ENCODE peak calls at places on chromosomes 4 and X, in nine cellular contexts. Q is A549, I is tibial nerve, W is transverse colon, H is K562, U is stomach, D is suprapubic skin, N is upper lobe of left lung, K is sigmoid colon. Z is an unnamed sample.

GRCh38 chr4:94410678-94411206 is 41.0 kb upstream of the PDLIM5 start:
- DNase-seq in Q (peak), I (peak), W (peak), H (no peak), U (no peak), D (peak), N (no peak), K (peak), Z (peak)

GRCh38 chrX:142711801-142712200 is 313.9 kb upstream of the SPANXN4 start:
- DNase-seq in Q (no peak), I (no peak), W (no peak), H (no peak), U (no peak), D (no peak), N (no peak), K (no peak), Z (no peak)

GRCh38 chr4:174278467-174278866 is 5.0 kb downstream of the FBXO8 start:
- DNase-seq in Q (no peak), I (no peak), W (no peak), H (no peak), U (no peak), D (no peak), N (no peak), K (no peak), Z (no peak)

GRCh38 chr4:80266267-80266901 is at the start of gene FGF5:
- DNase-seq in Q (no peak), I (no peak), W (peak), H (peak), U (no peak), D (no peak), N (peak), K (peak), Z (no peak)

GRCh38 chrX:68369559-68369958 is 63.7 kb downstream of the OPHN1 start:
- DNase-seq in Q (no peak), I (no peak), W (no peak), H (no peak), U (no peak), D (no peak), N (no peak), K (no peak), Z (no peak)

GRCh38 chr4:92071587-92071986 is 232.2 kb upstream of the GRID2 start:
- DNase-seq in Q (no peak), I (no peak), W (no peak), H (no peak), U (no peak), D (no peak), N (no peak), K (no peak), Z (no peak)

GRCh38 chr4:37601527-37601926 is 84.6 kb downstream of the RELL1 start:
- DNase-seq in Q (peak), I (no peak), W (peak), H (no peak), U (peak), D (no peak), N (no peak), K (no peak), Z (no peak)

GRCh38 chrX:154378059-154378798 is 866 bp upstream of the EMD start:
- DNase-seq in Q (no peak), I (no peak), W (peak), H (peak), U (peak), D (no peak), N (no peak), K (peak), Z (peak)

GRCh38 chr4:185383451-185383850 is 12.3 kb downstream of the LRP2BP start:
- DNase-seq in Q (no peak), I (no peak), W (peak), H (no peak), U (peak), D (no peak), N (no peak), K (no peak), Z (no peak)

GRCh38 chr4:1239141-1239948 is 9.6 kb downstream of the CTBP1 start:
- DNase-seq in Q (no peak), I (peak), W (peak), H (no peak), U (no peak), D (peak), N (peak), K (peak), Z (peak)

GRCh38 chrX:124679199-124679598 is 332.8 kb downstream of the SH2D1A start:
- DNase-seq in Q (no peak), I (no peak), W (no peak), H (no peak), U (no peak), D (no peak), N (no peak), K (no peak), Z (no peak)

GRCh38 chrX:18885317-18886004 is 98.5 kb downstream of the PHKA2 start:
- DNase-seq in Q (no peak), I (no peak), W (no peak), H (no peak), U (no peak), D (no peak), N (no peak), K (peak), Z (no peak)

GRCh38 chr4:111400736-111401135 is 744.5 kb upstream of the FAM241A start:
- DNase-seq in Q (no peak), I (no peak), W (no peak), H (no peak), U (no peak), D (no peak), N (no peak), K (no peak), Z (no peak)

GRCh38 chr4:139808381-139809206 is 143.0 kb downstream of the MGST2 start:
- DNase-seq in Q (no peak), I (no peak), W (no peak), H (no peak), U (no peak), D (no peak), N (no peak), K (no peak), Z (no peak)

GRCh38 chr4:69104719-69105275 is 8.5 kb downstream of the UGT2B7 start:
- DNase-seq in Q (no peak), I (no peak), W (peak), H (no peak), U (no peak), D (no peak), N (no peak), K (no peak), Z (no peak)

GRCh38 chr4:2462992-2463762 is 5.7 kb upstream of the RNF4 start:
- DNase-seq in Q (no peak), I (no peak), W (no peak), H (no peak), U (no peak), D (no peak), N (no peak), K (no peak), Z (no peak)
- H3K4me3 ChIP-seq in Q (peak), I (peak), W (no peak), H (peak), U (peak), D (peak), N (no peak), K (peak), Z (peak)

GRCh38 chr4:11518754-11519153 is 90.1 kb upstream of the HS3ST1 start:
- DNase-seq in Q (no peak), I (no peak), W (no peak), H (no peak), U (no peak), D (no peak), N (no peak), K (no peak), Z (no peak)

GRCh38 chr4:11511321-11511720 is 82.6 kb upstream of the HS3ST1 start:
- DNase-seq in Q (no peak), I (no peak), W (no peak), H (no peak), U (no peak), D (no peak), N (no peak), K (no peak), Z (no peak)

GRCh38 chr4:11512861-11513260 is 84.2 kb upstream of the HS3ST1 start:
- DNase-seq in Q (no peak), I (no peak), W (no peak), H (no peak), U (no peak), D (no peak), N (no peak), K (no peak), Z (no peak)

DNA sequence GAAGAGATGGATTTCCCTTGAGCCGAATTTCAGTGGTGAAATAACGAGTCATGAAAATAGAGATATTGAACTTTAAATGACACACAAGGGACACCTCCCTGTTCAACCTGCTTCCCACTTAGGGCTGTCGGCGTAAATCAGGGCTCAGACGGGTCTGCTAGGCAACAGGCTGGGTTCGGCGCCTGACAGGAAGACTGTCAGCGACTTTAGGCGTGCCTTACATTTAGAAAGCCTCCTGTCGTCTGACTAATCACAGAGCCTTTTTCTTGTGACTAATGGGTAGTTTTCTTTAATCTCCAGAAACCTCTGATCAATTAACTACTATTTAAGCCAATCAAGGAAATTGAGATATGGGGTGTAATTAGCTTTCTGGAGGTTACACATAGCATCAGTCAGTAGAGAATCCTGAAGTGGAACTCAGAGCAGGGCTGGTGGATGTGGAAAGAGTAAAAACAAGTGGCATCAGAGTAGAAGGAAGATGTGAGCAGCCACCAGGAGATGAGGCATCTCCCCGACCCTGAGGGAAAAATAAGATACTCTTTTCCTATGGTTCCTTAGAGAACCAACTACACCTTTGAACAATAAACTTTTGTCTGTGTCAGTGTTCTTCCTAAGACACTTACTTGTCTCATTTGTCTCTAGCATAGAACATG is 86.2 kb upstream of the HS3ST1 start:
- DNase-seq in Q (no peak), I (no peak), W (no peak), H (no peak), U (no peak), D (no peak), N (no peak), K (no peak), Z (no peak)
- TF ChIP-seq EP300 in Q (no peak), I (no peak), W (no peak), H (no peak), U (no peak), D (no peak), N (no peak), K (no peak), Z (no peak)

GRCh38 chr4:165302658-165303057 is 24.8 kb upstream of the MSMO1 start:
- DNase-seq in Q (no peak), I (no peak), W (no peak), H (no peak), U (no peak), D (no peak), N (no peak), K (no peak), Z (no peak)
- TF ChIP-seq POLR2A in Q (no peak), I (no peak), W (no peak), H (no peak), U (no peak), D (no peak), N (no peak), K (no peak), Z (no peak)

DNA sequence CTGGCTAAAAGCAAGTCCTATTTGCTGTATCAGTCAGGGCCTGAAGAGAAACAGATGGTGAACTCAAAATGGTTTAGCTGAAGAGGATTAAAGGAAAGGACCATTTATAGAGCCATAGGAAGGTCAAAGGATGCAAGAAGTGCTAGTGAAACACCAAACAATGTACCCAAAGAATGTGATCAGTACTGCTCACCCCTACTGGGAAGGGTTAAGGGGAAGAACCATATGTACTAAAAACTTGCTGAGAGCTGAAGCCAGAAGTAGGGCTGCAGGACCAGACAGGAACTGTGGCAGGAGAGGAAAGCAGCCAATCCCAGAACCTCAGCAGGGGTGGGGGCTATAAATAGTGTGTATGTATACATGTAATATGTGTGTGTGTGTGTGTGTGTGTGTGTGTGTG is 479.3 kb downstream of the INPP4B start:
- DNase-seq in Q (no peak), I (no peak), W (no peak), H (no peak), U (no peak), D (no peak), N (no peak), K (no peak), Z (no peak)
- H3K4me3 ChIP-seq in Q (no peak), I (no peak), W (no peak), H (no peak), U (no peak), D (no peak), N (no peak), K (no peak), Z (no peak)

DNA sequence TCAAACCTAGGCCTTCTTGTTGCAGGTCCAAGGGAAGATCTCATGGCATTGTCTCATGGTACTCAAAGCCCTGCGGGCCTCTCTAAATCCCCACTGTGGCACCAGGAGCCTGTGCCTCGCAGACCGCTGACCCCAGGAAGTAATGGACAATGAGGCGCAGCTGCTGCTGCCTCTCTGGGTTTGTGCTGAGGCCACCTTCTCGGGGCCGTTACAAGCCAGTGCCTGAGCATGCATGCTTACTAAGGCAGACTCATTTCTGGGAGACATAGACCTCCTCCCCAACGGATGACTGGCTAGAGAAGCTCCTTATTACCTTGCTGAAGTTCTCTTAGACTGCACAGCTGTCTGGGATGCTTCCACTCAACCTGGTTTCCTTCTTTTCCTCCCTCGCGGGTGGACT is 1.3 kb downstream of the BDH2 start:
- DNase-seq in Q (no peak), I (no peak), W (no peak), H (no peak), U (no peak), D (no peak), N (no peak), K (no peak), Z (no peak)
- TF ChIP-seq EP300 in Q (no peak), I (no peak), W (no peak), H (no peak), U (no peak), D (no peak), N (no peak), K (no peak), Z (no peak)

DNA sequence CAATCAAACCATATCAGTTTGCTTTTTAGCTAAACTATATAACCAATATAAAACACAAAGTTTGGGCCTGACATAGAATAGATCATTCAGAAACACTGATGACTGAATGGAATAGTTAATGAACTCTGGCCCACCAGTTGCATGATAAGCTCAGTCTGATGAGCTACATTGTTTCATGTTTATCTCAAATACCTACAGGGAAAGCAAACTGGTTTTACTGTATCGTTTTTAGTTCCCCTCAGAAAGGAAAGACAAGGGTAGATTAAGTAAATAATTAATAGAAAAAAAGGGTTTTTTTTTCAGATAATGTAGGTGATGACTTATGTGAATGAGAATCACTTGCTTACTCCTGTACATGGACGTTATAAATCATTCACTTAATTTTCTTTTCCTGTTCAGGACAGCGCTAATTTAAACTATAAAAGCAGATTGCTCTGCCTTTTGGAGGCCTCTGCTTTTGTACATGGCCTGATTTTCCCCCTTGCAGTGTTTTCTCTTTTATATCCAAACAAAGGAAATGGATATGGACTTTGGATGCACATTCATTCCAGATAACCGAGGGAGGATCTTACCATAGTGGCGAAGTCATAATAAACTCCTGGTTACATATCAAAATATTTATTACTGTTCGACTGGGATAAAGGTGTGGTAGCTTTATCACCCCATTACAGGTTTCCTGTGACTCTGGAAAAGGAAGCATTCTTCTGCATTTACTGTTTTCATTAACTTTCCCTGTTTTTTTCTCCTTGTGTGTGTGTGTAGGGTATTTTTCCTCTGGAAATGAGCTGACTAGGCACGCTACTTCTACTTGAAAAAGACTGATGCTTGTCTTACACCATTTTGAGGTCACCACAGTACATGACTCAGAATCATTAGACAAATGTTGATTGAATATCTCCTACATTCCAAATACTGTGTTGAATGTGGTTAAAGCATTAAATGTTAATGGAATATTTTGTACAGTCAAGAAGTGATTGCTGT is 373.1 kb upstream of the HS3ST1 start:
- DNase-seq in Q (peak), I (no peak), W (no peak), H (no peak), U (no peak), D (no peak), N (no peak), K (no peak), Z (no peak)
- TF ChIP-seq POLR2A in Q (no peak), I (no peak), W (no peak), H (no peak), U (no peak), D (no peak), N (no peak), K (no peak), Z (no peak)

DNA sequence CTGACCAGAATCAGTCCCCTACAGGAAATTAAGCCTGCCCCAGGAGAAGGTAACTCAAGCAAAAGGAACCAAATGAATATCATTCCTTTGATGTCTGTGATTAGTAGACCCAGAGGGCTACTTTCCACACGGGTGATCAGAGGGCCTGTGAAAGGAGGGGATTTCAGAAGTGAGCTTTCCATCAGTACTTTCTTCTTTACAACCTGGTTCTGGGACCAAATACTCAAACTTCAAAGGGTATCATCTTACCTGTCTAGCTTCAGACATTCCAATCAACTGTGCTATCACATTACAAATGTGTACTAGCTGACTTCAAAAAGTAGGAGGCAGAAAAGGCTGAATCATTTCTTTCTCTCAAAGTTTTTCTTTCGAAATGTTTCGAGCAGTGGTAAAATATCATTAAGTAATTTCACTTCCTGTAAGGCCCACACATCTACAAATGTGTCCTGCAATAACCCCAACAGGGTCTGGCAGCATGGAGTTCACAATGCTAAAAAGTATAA is 23.9 kb downstream of the ACSL4 start:
- DNase-seq in Q (peak), I (no peak), W (no peak), H (no peak), U (no peak), D (no peak), N (no peak), K (no peak), Z (no peak)
- H3K4me3 ChIP-seq in Q (no peak), I (no peak), W (no peak), H (no peak), U (no peak), D (no peak), N (no peak), K (no peak), Z (no peak)

DNA sequence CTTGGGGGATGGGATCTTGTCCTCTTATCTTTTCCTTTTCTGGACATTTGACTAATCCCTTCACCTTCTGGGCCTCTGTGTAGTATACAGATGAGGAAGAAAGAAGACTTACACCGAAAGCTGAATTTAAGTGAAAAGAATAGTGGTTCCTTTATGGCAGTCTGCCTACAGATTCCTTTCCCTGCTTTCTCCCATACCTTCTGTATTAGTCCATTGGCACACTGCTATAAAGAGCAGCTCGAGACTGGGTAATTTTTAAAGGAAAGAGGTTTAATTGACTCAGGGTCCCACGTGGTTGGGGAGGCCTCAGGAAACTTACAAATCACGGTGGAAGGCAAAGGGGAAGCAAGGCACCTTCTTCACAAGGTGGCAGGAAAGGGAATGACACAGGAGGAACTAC is 34.1 kb upstream of the CD38 start:
- DNase-seq in Q (no peak), I (no peak), W (no peak), H (no peak), U (no peak), D (no peak), N (no peak), K (no peak), Z (no peak)
- TF ChIP-seq EP300 in Q (no peak), I (no peak), W (no peak), H (no peak), U (no peak), D (no peak), N (no peak), K (no peak), Z (no peak)

GRCh38 chr4:14810121-14810520 is 192.2 kb upstream of the CPEB2 start:
- DNase-seq in Q (no peak), I (no peak), W (no peak), H (no peak), U (no peak), D (no peak), N (no peak), K (no peak), Z (no peak)
- TF ChIP-seq POLR2A in Q (no peak), I (no peak), W (no peak), H (no peak), U (no peak), D (no peak), N (no peak), K (no peak), Z (no peak)

DNA sequence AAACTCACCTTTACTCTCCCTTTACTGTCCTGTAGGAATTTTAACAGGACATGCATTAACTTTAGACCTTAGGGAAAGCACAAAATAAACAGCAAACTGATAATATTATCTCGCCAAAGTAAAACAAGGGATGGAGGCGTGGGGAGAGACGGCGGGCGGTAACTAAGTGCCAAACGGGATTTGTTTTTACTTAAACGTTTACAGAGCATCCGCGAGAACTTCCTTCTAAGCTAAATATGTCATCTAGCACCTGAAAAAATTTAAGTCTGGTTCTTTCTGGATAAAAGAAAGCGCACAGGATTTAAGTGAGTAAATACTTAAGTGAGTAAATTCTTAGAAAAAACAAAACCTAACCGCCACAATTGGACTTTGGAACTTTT is 108.5 kb downstream of the SPRY1 start:
- DNase-seq in Q (peak), I (no peak), W (no peak), H (no peak), U (peak), D (no peak), N (no peak), K (no peak), Z (no peak)
- H3K4me3 ChIP-seq in Q (peak), I (peak), W (peak), H (peak), U (peak), D (peak), N (no peak), K (peak), Z (peak)